ENCODE peak calls at places on chromosome 21, in six cellular contexts. U, A, I, N, Y and V are unnamed samples.

GRCh38 chr21:15051652-15052554 is 12.9 kb downstream of the NRIP1 start:
- DNase-seq in N (no peak), Y (no peak), I (peak; percentile 53), U (no peak), A (no peak), V (no peak)

GRCh38 chr21:28867401-28867800 is 125.3 kb downstream of the LTN1 start:
- DNase-seq in N (no peak), Y (no peak), I (peak; percentile 10), U (no peak), A (no peak), V (peak; percentile 2)

GRCh38 chr21:32544697-32545096 is 40.6 kb downstream of the TCP10L start:
- DNase-seq in Y (no peak), A (no peak), I (no peak), N (no peak), U (no peak), V (no peak)

GRCh38 chr21:15003463-15004135 is 61.2 kb downstream of the NRIP1 start:
- DNase-seq in Y (no peak), A (no peak), U (no peak), I (no peak), N (no peak), V (no peak)

GRCh38 chr21:28177008-28177603 is 815.6 kb downstream of the LTN1 start:
- DNase-seq in A (no peak), U (no peak), N (no peak), Y (no peak), I (peak; percentile 7), V (no peak)

GRCh38 chr21:14995695-14996490 is 68.9 kb downstream of the NRIP1 start:
- DNase-seq in A (no peak), Y (no peak), N (no peak), U (peak; percentile 27), I (peak; percentile 83), V (peak; percentile 57)

GRCh38 chr21:26140185-26140584 is 30.4 kb downstream of the APP start:
- DNase-seq in A (no peak), I (peak; percentile 100), Y (no peak), N (peak; percentile 93), U (no peak), V (peak; percentile 97)

GRCh38 chr21:37700641-37701202 is 215.5 kb downstream of the KCNJ6 start:
- DNase-seq in A (no peak), Y (no peak), N (peak; percentile 61), U (peak; percentile 37), I (peak; percentile 93), V (peak; percentile 75)

GRCh38 chr21:41427556-41427955 is 1.5 kb downstream of the MX1 start:
- DNase-seq in Y (no peak), I (no peak), N (no peak), A (no peak), U (no peak), V (no peak)

GRCh38 chr21:28268685-28269084 is 724.0 kb downstream of the LTN1 start:
- DNase-seq in I (no peak), Y (no peak), U (no peak), N (no peak), A (no peak), V (no peak)

GRCh38 chr21:34335316-34335715 is 28.5 kb upstream of the KCNE2 start:
- DNase-seq in N (no peak), A (no peak), I (no peak), U (no peak), Y (no peak), V (no peak)

GRCh38 chr21:41821081-41821755 is 54.4 kb upstream of the RIPK4 start:
- DNase-seq in A (no peak), U (no peak), N (no peak), I (no peak), Y (no peak), V (no peak)

GRCh38 chr21:34336756-34337391 is 26.9 kb upstream of the KCNE2 start:
- DNase-seq in I (peak; percentile 81), U (no peak), A (no peak), N (peak; percentile 65), Y (no peak), V (peak; percentile 29)

GRCh38 chr21:19123053-19123452 is 719.5 kb upstream of the TMPRSS15 start:
- DNase-seq in A (no peak), Y (no peak), N (no peak), U (no peak), I (no peak), V (no peak)

GRCh38 chr21:42156690-42157605 is 62.0 kb upstream of the ABCG1 start:
- DNase-seq in Y (no peak), A (no peak), N (no peak), I (peak; percentile 22), U (no peak), V (no peak)

GRCh38 chr21:14403681-14404318 is 20.9 kb upstream of the HSPA13 start:
- DNase-seq in I (peak; percentile 69), N (no peak), A (no peak), Y (no peak), U (no peak), V (peak; percentile 41)

GRCh38 chr21:43287111-43287973 is 118.5 kb downstream of the CRYAA start:
- DNase-seq in Y (no peak), I (peak; percentile 14), U (no peak), A (peak; percentile 50), N (no peak), V (no peak)

GRCh38 chr21:25970254-25970930 is 200.2 kb downstream of the APP start:
- DNase-seq in A (no peak), Y (no peak), I (peak; percentile 23), U (no peak), N (no peak), V (no peak)

GRCh38 chr21:33441489-33442477 is 38.0 kb downstream of the TMEM50B start:
- DNase-seq in N (peak; percentile 51), Y (no peak), A (no peak), I (peak; percentile 70), U (no peak), V (peak; percentile 75)

GRCh38 chr21:16460936-16461335 is 731.2 kb downstream of the USP25 start:
- DNase-seq in N (no peak), I (no peak), U (no peak), Y (no peak), A (no peak), V (no peak)

GRCh38 chr21:41602511-41602910 is 94.6 kb upstream of the TMPRSS2 start:
- DNase-seq in I (no peak), A (no peak), N (no peak), U (no peak), Y (no peak), V (no peak)

DNA sequence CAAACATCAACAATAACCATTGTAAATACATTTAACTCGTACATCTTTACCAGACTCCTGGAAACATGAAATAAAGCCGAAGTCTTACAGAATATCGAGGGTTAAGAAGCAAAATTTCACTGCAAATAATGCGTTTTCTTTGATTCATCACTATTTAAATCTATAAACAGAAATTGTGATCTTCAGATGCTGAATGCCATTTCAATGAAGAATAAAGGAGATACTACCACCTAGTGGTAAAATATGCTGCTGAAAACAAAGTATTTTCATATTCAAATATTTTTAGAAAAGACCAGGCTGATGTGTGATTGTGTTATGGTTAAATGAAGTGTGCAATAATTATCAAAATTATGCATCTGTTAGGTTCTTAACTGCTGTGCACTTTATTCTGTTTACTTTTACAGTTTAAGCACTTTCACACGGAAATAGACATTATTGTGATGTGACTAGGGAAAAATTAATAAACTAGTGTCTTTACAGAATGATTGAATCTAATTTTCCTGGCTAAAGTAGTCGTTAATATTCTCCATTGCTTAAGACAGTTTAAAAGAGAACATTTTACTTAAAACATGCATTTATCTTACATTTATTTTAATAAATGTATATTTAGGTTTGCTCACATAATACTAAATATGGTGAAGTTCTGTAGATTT is 1093.1 kb downstream of the MRPL39 start:
- DNase-seq in Y (no peak), U (no peak), I (peak; percentile 1), N (no peak), A (no peak), V (peak; percentile 9)
- TF ChIP-seq CTCF in Y (no peak), U (peak; percentile 33), I (no peak), N (peak; percentile 69), A (peak; percentile 56), V (peak; percentile 53)

DNA sequence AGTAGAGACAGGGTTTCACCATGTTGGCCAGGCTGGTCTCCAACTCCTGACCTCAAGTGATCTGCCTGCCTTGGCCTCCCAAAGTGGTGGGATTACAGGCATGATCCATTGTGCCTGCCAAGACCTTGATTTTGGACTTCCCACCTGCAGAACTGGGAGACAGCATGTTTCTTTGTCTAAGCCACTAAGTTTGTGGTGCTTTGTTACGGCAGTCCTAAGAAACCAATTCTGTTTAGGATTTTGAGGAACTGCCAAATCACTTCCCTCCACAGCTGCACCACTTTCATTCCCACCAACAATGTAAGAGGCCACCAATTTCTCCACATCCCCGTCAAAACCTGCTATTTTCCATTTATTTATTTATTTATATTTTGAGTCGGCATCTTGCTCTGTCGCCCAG is 46.1 kb downstream of the CHAF1B start:
- DNase-seq in N (no peak), Y (no peak), I (no peak), U (no peak), A (no peak), V (no peak)
- H3K4me3 ChIP-seq in N (no peak overlapping the region), Y (no peak overlapping the region), I (no peak overlapping the region), U (no peak overlapping the region), A (no peak overlapping the region), V (no peak overlapping the region)

GRCh38 chr21:35450830-35451229 is 401.7 kb upstream of the RUNX1 start:
- DNase-seq in N (no peak), I (no peak), U (no peak), A (no peak), Y (no peak), V (no peak)
- TF ChIP-seq CTCF in N (no peak), I (no peak), U (no peak), A (no peak), Y (no peak), V (no peak)

GRCh38 chr21:44932366-44933181 is 7.3 kb upstream of the SLX9 start:
- DNase-seq in Y (no peak), U (no peak), N (no peak), I (peak; percentile 34), A (peak; percentile 78), V (no peak)

GRCh38 chr21:44931137-44931500 is 8.7 kb upstream of the SLX9 start:
- DNase-seq in Y (no peak), U (peak; percentile 19), A (no peak), I (peak; percentile 57), N (no peak), V (no peak)

GRCh38 chr21:44930543-44930981 is 9.3 kb upstream of the SLX9 start:
- DNase-seq in Y (no peak), U (peak; percentile 19), A (peak; percentile 53), N (no peak), I (no peak), V (no peak)

GRCh38 chr21:44933199-44933937 is 6.5 kb upstream of the SLX9 start:
- DNase-seq in N (no peak), I (no peak), A (peak; percentile 46), U (no peak), Y (no peak), V (no peak)

DNA sequence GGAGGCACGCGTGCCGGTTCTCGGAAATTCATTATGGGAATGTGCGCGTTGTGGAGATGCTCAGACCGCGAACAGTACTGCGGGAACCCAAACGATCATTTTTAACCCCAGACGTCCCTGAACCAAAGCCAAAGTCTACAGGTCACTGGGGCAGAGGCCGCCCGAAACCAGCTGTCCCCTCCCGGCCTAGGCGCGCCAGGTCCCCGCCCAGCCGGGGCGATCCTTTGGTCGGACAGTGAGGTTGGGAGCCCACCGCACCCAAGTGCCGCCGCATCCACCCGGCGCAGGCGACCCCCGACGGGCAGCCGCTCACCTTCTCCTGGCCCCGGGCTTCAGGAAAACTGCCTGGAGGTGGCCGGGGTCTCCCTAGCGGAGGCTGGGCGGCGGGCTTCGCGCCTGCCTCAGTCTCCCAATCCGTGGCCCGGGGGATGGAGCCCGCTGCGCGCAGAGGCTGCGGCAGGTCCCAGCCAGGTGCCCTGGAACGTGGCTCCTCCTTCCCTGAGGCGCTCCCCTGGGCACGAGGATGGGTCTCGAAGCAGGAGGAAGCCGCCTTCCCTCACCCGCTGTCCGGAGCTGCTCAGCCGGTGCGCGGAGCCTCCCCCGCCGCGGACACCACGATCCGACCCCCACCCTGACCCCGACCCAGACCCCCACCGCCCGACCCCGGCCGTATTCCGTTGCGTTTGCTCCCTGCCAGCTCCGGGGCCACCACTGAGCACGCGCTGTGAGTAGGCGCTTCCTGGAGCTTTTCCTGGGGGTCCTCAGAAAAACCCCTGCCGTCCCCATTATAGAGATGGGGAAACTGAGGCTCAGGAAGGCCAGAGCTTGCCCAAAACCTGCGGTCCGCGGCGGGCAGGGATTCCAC is 8.1 kb upstream of the SLX9 start:
- DNase-seq in Y (no peak), U (peak; percentile 13), I (no peak), A (peak; percentile 70), N (no peak), V (no peak)
- H3K4me3 ChIP-seq in Y (peak overlapping the region; percentile 66), U (peak overlapping the region; percentile 48), I (peak overlapping the region; percentile 42), A (peak overlapping the region; percentile 59), N (no peak overlapping the region), V (peak overlapping the region; percentile 10)